ENCODE peak calls at places on chromosomes 4 and X, in nine cellular contexts. Y, O, E, W, S, Q, X, V and G are unnamed samples.

GRCh38 chrX:44871114-44871645 is 1.8 kb upstream of the KDM6A start:
- DNase-seq in X (no peak), E (no peak), V (no peak), Q (no peak), S (no peak), Y (no peak), O (no peak), W (no peak), G (peak)

GRCh38 chr4:113462286-113462685 is 299.3 kb downstream of the CAMK2D start:
- DNase-seq in Q (no peak), Y (no peak), S (no peak), W (no peak), O (no peak), X (no peak), V (no peak), E (no peak), G (no peak)

GRCh38 chr4:128862608-128863313 is 53.3 kb downstream of the JADE1 start:
- DNase-seq in O (no peak), Q (no peak), E (no peak), Y (peak), V (no peak), W (no peak), X (no peak), S (no peak), G (no peak)

GRCh38 chrX:74924449-74925209 is 623 bp downstream of the NEXMIF start:
- DNase-seq in Q (no peak), X (no peak), W (no peak), Y (peak), V (no peak), S (peak), E (peak), O (peak), G (peak)

GRCh38 chrX:84340981-84341380 is 153.0 kb upstream of the RPS6KA6 start:
- DNase-seq in X (no peak), O (no peak), Y (no peak), S (no peak), V (no peak), E (no peak), W (no peak), Q (no peak), G (no peak)

GRCh38 chr4:140857111-140857510 is 100.9 kb upstream of the TBC1D9 start:
- DNase-seq in O (no peak), E (no peak), Q (no peak), S (peak), V (no peak), Y (no peak), X (no peak), W (peak), G (no peak)

GRCh38 chr4:186592961-186593586 is 37.7 kb upstream of the MTNR1A start:
- DNase-seq in Q (no peak), W (no peak), X (no peak), S (no peak), E (no peak), O (no peak), V (no peak), Y (no peak), G (no peak)

GRCh38 chrX:109959356-109959871 is 43.5 kb upstream of the TMEM164 start:
- DNase-seq in X (no peak), E (no peak), Y (no peak), S (no peak), V (no peak), W (no peak), O (no peak), Q (no peak), G (no peak)

GRCh38 chr4:110639207-110640092 is 16.6 kb upstream of the PITX2 start:
- DNase-seq in S (no peak), E (no peak), Q (no peak), X (no peak), O (no peak), W (no peak), Y (peak), V (no peak), G (no peak)

GRCh38 chrX:109635151-109635550 is 10.2 kb upstream of the KCNE5 start:
- DNase-seq in W (peak), E (no peak), S (no peak), O (peak), Y (no peak), X (no peak), V (no peak), Q (no peak), G (no peak)

GRCh38 chr4:156779774-156780173 is 191.8 kb downstream of the PDGFC start:
- DNase-seq in V (no peak), S (no peak), W (peak), E (no peak), Y (no peak), X (no peak), O (no peak), Q (no peak), G (no peak)

GRCh38 chr4:53043096-53043495 is 181.0 kb downstream of the RASL11B start:
- DNase-seq in Q (no peak), V (no peak), X (no peak), E (no peak), Y (no peak), W (no peak), S (no peak), O (no peak), G (no peak)

GRCh38 chr4:55069248-55069647 is 56.1 kb downstream of the KDR start:
- DNase-seq in X (no peak), W (no peak), E (no peak), V (no peak), Q (no peak), Y (no peak), S (no peak), O (no peak), G (no peak)

GRCh38 chr4:120812216-120812615 is 110.3 kb downstream of the PRDM5 start:
- DNase-seq in S (no peak), W (no peak), X (no peak), Q (no peak), Y (no peak), O (no peak), E (no peak), V (no peak), G (no peak)

GRCh38 chr4:27685947-27686346 is 825.3 kb downstream of the STIM2 start:
- DNase-seq in W (no peak), V (no peak), E (no peak), Y (no peak), Q (no peak), O (no peak), S (no peak), X (no peak), G (no peak)

GRCh38 chr4:120658772-120659171 is 263.8 kb downstream of the PRDM5 start:
- DNase-seq in Y (no peak), W (no peak), Q (no peak), O (no peak), E (no peak), S (no peak), V (no peak), X (no peak), G (no peak)

GRCh38 chrX:15522464-15522863 is 21.9 kb downstream of the BMX start:
- DNase-seq in Q (no peak), O (no peak), X (no peak), Y (no peak), E (no peak), S (no peak), V (no peak), W (no peak), G (no peak)

GRCh38 chrX:55008571-55009358 is 8.6 kb downstream of the APEX2 start:
- DNase-seq in V (no peak), Y (no peak), O (no peak), E (no peak), Q (no peak), S (no peak), X (no peak), W (peak), G (no peak)

GRCh38 chrX:153469811-153470410 is 465 bp downstream of the HAUS7 start:
- DNase-seq in W (peak), Y (peak), E (no peak), X (no peak), V (no peak), S (peak), O (no peak), Q (no peak), G (no peak)

GRCh38 chr4:89110541-89110985 is 770 bp upstream of the TIGD2 start:
- DNase-seq in Y (no peak), E (peak), Q (no peak), W (no peak), O (no peak), S (peak), X (no peak), V (no peak), G (no peak)

GRCh38 chr4:62126064-62126732 is 926.1 kb downstream of the ADGRL3 start:
- DNase-seq in E (no peak), S (no peak), Q (no peak), W (no peak), X (no peak), V (no peak), O (no peak), Y (no peak), G (no peak)

GRCh38 chrX:39633293-39633692 is 464.5 kb downstream of the BCOR start:
- DNase-seq in Q (no peak), O (no peak), W (peak), V (no peak), X (no peak), E (no peak), Y (no peak), S (no peak), G (no peak)

GRCh38 chr4:158817562-158818370 is 48.9 kb downstream of the FNIP2 start:
- DNase-seq in Q (no peak), S (no peak), X (no peak), Y (no peak), V (no peak), W (no peak), O (no peak), E (no peak), G (no peak)

GRCh38 chrX:71895607-71896006 is 15.0 kb upstream of the NHSL2 start:
- DNase-seq in W (no peak), Q (no peak), V (no peak), X (no peak), O (no peak), S (no peak), E (no peak), Y (no peak), G (no peak)

GRCh38 chr4:103634236-103634635 is 85.5 kb downstream of the TACR3 start:
- DNase-seq in X (no peak), Q (no peak), O (no peak), Y (no peak), W (peak), E (no peak), S (no peak), V (no peak), G (no peak)

GRCh38 chr4:83207497-83208105 is 77.0 kb downstream of the COQ2 start:
- DNase-seq in S (no peak), E (no peak), O (peak), X (no peak), Y (no peak), V (no peak), W (peak), Q (no peak), G (no peak)